ENCODE peak calls at places on chromosome 5, in five cellular contexts. G is A549, D is IMR-90, S is SK-N-SH, C is K562. M is an unnamed sample.

GRCh38 chr5:180390441-180391190 is 37.5 kb upstream of the GFPT2 start:
- DNase-seq in G (peak; percentile 30), D (no peak), S (peak; percentile 47), C (peak; percentile 10), M (no peak)

GRCh38 chr5:76406014-76406413 is 2.9 kb downstream of the IQGAP2 start:
- DNase-seq in S (no peak), G (no peak), D (no peak), C (no peak), M (no peak)

GRCh38 chr5:142286111-142286510 is 38.7 kb downstream of the SPRY4 start:
- DNase-seq in S (no peak), D (no peak), G (no peak), C (no peak), M (no peak)

GRCh38 chr5:58751222-58751621 is 168.3 kb downstream of the RAB3C start:
- DNase-seq in G (peak; percentile 13), C (no peak), D (peak; percentile 23), S (peak; percentile 4), M (no peak)

GRCh38 chr5:109959652-109960051 is 269.9 kb downstream of the MAN2A1 start:
- DNase-seq in S (no peak), C (peak; percentile 37), D (no peak), G (peak; percentile 5), M (no peak)

GRCh38 chr5:151947924-151948323 is 23.3 kb upstream of the GLRA1 start:
- DNase-seq in D (no peak), S (no peak), G (no peak), C (no peak), M (no peak)

GRCh38 chr5:73419414-73420390 is 28.9 kb downstream of the FOXD1 start:
- DNase-seq in D (peak; percentile 86), S (peak; percentile 60), G (no peak), C (no peak), M (no peak)

GRCh38 chr5:176180339-176180738 is 57.9 kb upstream of the SIMC1 start:
- DNase-seq in S (no peak), C (no peak), D (peak; percentile 60), G (no peak), M (no peak)

GRCh38 chr5:111127453-111128195 is 35.5 kb downstream of the WDR36 start:
- DNase-seq in C (no peak), G (no peak), S (no peak), D (no peak), M (no peak)

GRCh38 chr5:56167522-56167921 is 65.6 kb downstream of the ANKRD55 start:
- DNase-seq in G (no peak), D (peak; percentile 81), C (no peak), S (no peak), M (no peak)

GRCh38 chr5:13632676-13633075 is 311.8 kb downstream of the DNAH5 start:
- DNase-seq in S (no peak), C (no peak), G (peak; percentile 31), D (peak; percentile 36), M (no peak)

GRCh38 chr5:171386861-171387254 is 791 bp upstream of the NPM1 start:
- DNase-seq in D (peak; percentile 12), G (no peak), C (no peak), S (peak; percentile 31), M (no peak)

GRCh38 chr5:64690417-64691151 is at the start of gene SHISAL2B:
- DNase-seq in D (no peak), S (peak; percentile 55), G (peak; percentile 30), C (no peak), M (no peak)

GRCh38 chr5:95779611-95780010 is 42.9 kb downstream of the GLRX start:
- DNase-seq in C (no peak), G (no peak), S (no peak), D (peak; percentile 71), M (no peak)

GRCh38 chr5:173786296-173787187 is 101.6 kb upstream of the CPEB4 start:
- DNase-seq in G (no peak), S (no peak), D (no peak), C (peak; percentile 79), M (peak; percentile 53)

GRCh38 chr5:57858905-57859304 is 376.3 kb upstream of the ACTBL2 start:
- DNase-seq in C (no peak), D (peak; percentile 36), G (no peak), S (no peak), M (no peak)

GRCh38 chr5:68232272-68232671 is 16.7 kb downstream of the PIK3R1 start:
- DNase-seq in C (no peak), D (no peak), S (no peak), G (no peak), M (no peak)

GRCh38 chr5:132069561-132069960 is 4.0 kb upstream of the CSF2 start:
- DNase-seq in C (no peak), S (no peak), D (no peak), G (no peak), M (no peak)

GRCh38 chr5:125176005-125176390 is 429.6 kb upstream of the ZNF608 start:
- DNase-seq in G (peak; percentile 34), C (no peak), D (no peak), S (no peak), M (no peak)

GRCh38 chr5:159779481-159779880 is 136.8 kb upstream of the ADRA1B start:
- DNase-seq in G (no peak), C (no peak), S (no peak), D (no peak), M (no peak)

GRCh38 chr5:73381587-73382411 is 66.8 kb downstream of the FOXD1 start:
- DNase-seq in D (no peak), S (peak; percentile 57), C (no peak), G (no peak), M (no peak)

GRCh38 chr5:157359350-157359910 is 93.5 kb downstream of the CYFIP2 start:
- DNase-seq in G (no peak), C (no peak), S (peak; percentile 39), D (no peak), M (no peak)

GRCh38 chr5:122738088-122738487 is 36.8 kb upstream of the SNX2 start:
- DNase-seq in G (no peak), C (no peak), S (no peak), D (no peak), M (no peak)

GRCh38 chr5:128572546-128573339 is 34.7 kb upstream of the FBN2 start:
- DNase-seq in S (no peak), D (peak; percentile 69), G (no peak), C (no peak), M (no peak)

GRCh38 chr5:60494635-60495034 is 205.3 kb downstream of the DEPDC1B start:
- DNase-seq in G (no peak), D (no peak), C (no peak), S (no peak), M (peak; percentile 54)

GRCh38 chr5:139468421-139468931 is 2.3 kb upstream of the SMIM33 start:
- DNase-seq in C (no peak), D (no peak), S (no peak), G (no peak), M (no peak)

GRCh38 chr5:893711-894110 is 1.0 kb downstream of the TRIP13 start:
- DNase-seq in C (no peak), D (no peak), G (no peak), S (no peak), M (no peak)

GRCh38 chr5:127785098-127785927 is 82.1 kb downstream of the CCDC192 start:
- DNase-seq in S (no peak), D (peak; percentile 96), C (no peak), G (peak; percentile 7), M (peak; percentile 16)

GRCh38 chr5:89374144-89374784 is 491.3 kb upstream of the MEF2C start:
- DNase-seq in D (no peak), C (no peak), S (no peak), G (no peak), M (no peak)

GRCh38 chr5:64489857-64490256 is 16.0 kb upstream of the RGS7BP start:
- DNase-seq in G (no peak), D (no peak), C (no peak), S (no peak), M (no peak)

GRCh38 chr5:171908638-171909037 is 97.8 kb downstream of the FBXW11 start:
- DNase-seq in D (no peak), S (no peak), G (no peak), C (no peak), M (no peak)

GRCh38 chr5:155049569-155050383 is 36.2 kb downstream of the KIF4B start:
- DNase-seq in D (peak; percentile 4), C (no peak), G (peak; percentile 31), S (no peak), M (no peak)
- TF ChIP-seq RCOR1 in D (no peak), C (no peak), G (no peak), S (no peak), M (no peak)

GRCh38 chr5:31144364-31144763 is 49.1 kb upstream of the CDH6 start:
- DNase-seq in C (no peak), D (no peak), S (no peak), G (no peak), M (no peak)

GRCh38 chr5:31153523-31153922 is 40.0 kb upstream of the CDH6 start:
- DNase-seq in D (peak; percentile 67), C (no peak), G (no peak), S (no peak), M (no peak)

GRCh38 chr5:31149072-31149471 is 44.4 kb upstream of the CDH6 start:
- DNase-seq in C (no peak), S (no peak), G (peak; percentile 4), D (peak; percentile 39), M (no peak)
- TF ChIP-seq RCOR1 in C (no peak), S (no peak), G (no peak), D (no peak), M (no peak)

GRCh38 chr5:150131461-150131860 is 24.2 kb downstream of the PDGFRB start:
- DNase-seq in C (no peak), D (peak; percentile 56), G (no peak), S (no peak), M (no peak)

GRCh38 chr5:150133581-150134197 is 22.0 kb downstream of the PDGFRB start:
- DNase-seq in S (no peak), D (no peak), C (no peak), G (no peak), M (no peak)

GRCh38 chr5:150130493-150130922 is 25.1 kb downstream of the PDGFRB start:
- DNase-seq in D (no peak), C (no peak), S (no peak), G (no peak), M (no peak)

GRCh38 chr5:150132740-150133139 is 22.9 kb downstream of the PDGFRB start:
- DNase-seq in S (no peak), D (no peak), C (no peak), G (no peak), M (no peak)

GRCh38 chr5:150131978-150132694 is 23.5 kb downstream of the PDGFRB start:
- DNase-seq in S (no peak), D (peak; percentile 19), C (no peak), G (no peak), M (no peak)
- TF ChIP-seq RCOR1 in S (no peak), D (no peak), C (no peak), G (no peak), M (no peak)

GRCh38 chr5:90707698-90708097 is 149.1 kb downstream of the ADGRV1 start:
- DNase-seq in S (no peak), C (no peak), D (no peak), G (no peak), M (no peak)

GRCh38 chr5:90709323-90710148 is 150.9 kb downstream of the ADGRV1 start:
- DNase-seq in G (peak; percentile 53), C (peak; percentile 33), D (peak; percentile 25), S (peak; percentile 58), M (no peak)
- TF ChIP-seq RCOR1 in G (no peak), C (no peak), D (no peak), S (no peak), M (no peak)

DNA sequence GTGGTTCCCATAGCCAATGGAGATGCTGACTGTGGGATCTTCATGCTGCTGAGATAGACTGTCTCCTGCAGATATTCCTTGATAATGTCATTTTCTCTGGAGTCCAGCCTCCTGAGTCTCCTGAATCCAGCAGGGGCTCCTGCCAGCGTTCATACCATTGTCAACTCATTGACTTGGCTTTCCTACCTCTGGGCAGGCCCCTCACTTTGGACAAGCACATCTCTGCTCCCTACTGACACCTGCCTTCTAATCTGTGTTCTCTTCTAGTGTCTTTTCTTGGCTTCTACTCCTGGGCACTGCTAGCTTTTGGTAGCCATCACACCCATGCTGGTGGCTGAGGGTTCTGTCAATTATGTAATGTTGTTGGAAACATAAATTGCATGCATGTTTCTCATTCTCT is 138.0 kb downstream of the ADCY2 start:
- DNase-seq in D (no peak), C (no peak), G (no peak), S (no peak), M (no peak)
- TF ChIP-seq RCOR1 in D (no peak), C (no peak), G (no peak), S (no peak), M (no peak)